ENCODE peak calls at places on chromosomes 2 and 18, in six cellular contexts. L is Calu3, D is breast epithelium, G is WERI-Rb-1, E is prostate gland, Z is cardiac muscle cell. K is an unnamed sample.

GRCh38 chr18:13218376-13219011 is at the start of gene LDLRAD4:
- DNase-seq in L (peak), D (no peak), G (peak), E (peak), Z (no peak), K (peak)

GRCh38 chr2:78710632-78711375 is 314.7 kb upstream of the REG3G start:
- DNase-seq in L (no peak), D (no peak), G (no peak), E (no peak), Z (no peak), K (no peak)

GRCh38 chr2:214378455-214379103 is 32.3 kb upstream of the VWC2L start:
- DNase-seq in L (peak), D (peak), G (no peak), E (peak), Z (no peak), K (no peak)

GRCh38 chr2:230155359-230155758 is 64.4 kb downstream of the SP110 start:
- DNase-seq in L (no peak), D (no peak), G (no peak), E (no peak), Z (no peak), K (no peak)

GRCh38 chr18:20997371-20997770 is 114.2 kb downstream of the ROCK1 start:
- DNase-seq in L (no peak), D (no peak), G (no peak), E (no peak), Z (no peak), K (no peak)

GRCh38 chr2:68943581-68944568 is 8.8 kb downstream of the GKN2 start:
- DNase-seq in L (peak), D (no peak), G (peak), E (peak), Z (peak), K (peak)

GRCh38 chr18:79476918-79477685 is 81.4 kb downstream of the NFATC1 start:
- DNase-seq in L (no peak), D (peak), G (no peak), E (no peak), Z (no peak), K (peak)

GRCh38 chr2:20164061-20164733 is 60.7 kb downstream of the SDC1 start:
- DNase-seq in L (no peak), D (no peak), G (no peak), E (no peak), Z (peak), K (no peak)

GRCh38 chr2:169173876-169174275 is 104.5 kb downstream of the DHRS9 start:
- DNase-seq in L (no peak), D (no peak), G (no peak), E (no peak), Z (no peak), K (no peak)

GRCh38 chr18:3357516-3357915 is 92.5 kb upstream of the TGIF1 start:
- DNase-seq in L (no peak), D (no peak), G (no peak), E (no peak), Z (no peak), K (no peak)

GRCh38 chr2:44844651-44845270 is 96.7 kb upstream of the SIX3 start:
- DNase-seq in L (no peak), D (no peak), G (no peak), E (no peak), Z (no peak), K (no peak)

GRCh38 chr2:71536311-71536710 is 83.0 kb downstream of the DYSF start:
- DNase-seq in L (no peak), D (no peak), G (no peak), E (no peak), Z (no peak), K (no peak)

GRCh38 chr2:11467749-11468148 is 1.8 kb upstream of the E2F6 start:
- DNase-seq in L (no peak), D (no peak), G (no peak), E (no peak), Z (no peak), K (no peak)

GRCh38 chr2:65435625-65436168 is 3.3 kb upstream of the SPRED2 start:
- DNase-seq in L (peak), D (peak), G (peak), E (peak), Z (peak), K (peak)
- TF ChIP-seq CTCF in L (no peak), D (no peak), G (no peak), E (peak), Z (no peak), K (no peak)

GRCh38 chr18:31825772-31826171 is 65.1 kb upstream of the SLC25A52 start:
- DNase-seq in L (no peak), D (no peak), G (no peak), E (no peak), Z (no peak), K (no peak)

GRCh38 chr18:31821452-31822171 is 60.9 kb upstream of the SLC25A52 start:
- DNase-seq in L (no peak), D (no peak), G (no peak), E (no peak), Z (peak), K (no peak)

GRCh38 chr18:31819106-31819924 is 58.6 kb upstream of the SLC25A52 start:
- DNase-seq in L (no peak), D (no peak), G (no peak), E (peak), Z (peak), K (no peak)

DNA sequence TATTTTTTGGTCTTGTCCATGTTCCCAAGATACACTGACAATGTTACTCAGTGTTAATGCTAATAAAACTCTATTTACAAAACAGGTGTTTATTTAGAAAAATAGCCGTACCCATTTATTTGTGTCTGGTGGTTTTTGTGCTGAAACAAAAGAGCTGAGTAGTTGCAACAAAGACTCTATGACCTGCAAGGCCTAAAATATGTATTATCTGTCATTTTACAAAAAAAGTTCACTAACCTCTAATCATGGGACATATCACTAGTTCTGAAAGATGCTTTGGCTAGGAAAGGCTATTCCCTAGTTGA is 59.2 kb upstream of the SLC25A52 start:
- DNase-seq in L (no peak), D (no peak), G (no peak), E (no peak), Z (no peak), K (no peak)
- TF ChIP-seq CTCF in L (no peak), D (no peak), G (no peak), E (no peak), Z (no peak), K (peak)

DNA sequence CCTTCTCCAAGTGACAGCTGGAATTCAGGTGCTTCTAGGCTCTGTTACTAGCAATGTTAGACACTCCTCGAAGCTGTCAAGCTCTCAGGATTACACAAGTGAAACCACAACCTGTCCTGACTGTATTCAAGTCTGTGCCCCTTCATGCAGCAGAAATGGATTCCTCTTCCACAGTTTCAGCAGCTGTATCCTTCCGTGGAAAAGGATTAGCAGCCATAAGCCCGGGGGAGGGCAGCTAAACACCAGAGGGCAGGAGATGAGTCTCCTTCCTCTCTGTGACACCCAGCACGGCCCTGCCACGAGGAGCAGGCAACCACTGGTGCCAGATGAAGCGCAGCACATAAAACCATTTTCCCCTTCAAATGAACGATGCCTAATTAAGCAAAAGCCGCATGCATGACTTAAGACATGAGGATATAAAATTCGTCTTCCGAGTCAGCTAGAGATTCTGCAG is 1.2 kb downstream of the ST3GAL5 start:
- DNase-seq in L (no peak), D (no peak), G (peak), E (peak), Z (peak), K (peak)
- TF ChIP-seq CTCF in L (no peak), D (no peak), G (no peak), E (peak), Z (peak), K (no peak)

GRCh38 chr2:176648691-176649297 is 379.6 kb downstream of the MTX2 start:
- DNase-seq in L (no peak), D (no peak), G (no peak), E (no peak), Z (no peak), K (no peak)

GRCh38 chr2:176647325-176648155 is 378.3 kb downstream of the MTX2 start:
- DNase-seq in L (no peak), D (no peak), G (no peak), E (no peak), Z (no peak), K (peak)

GRCh38 chr2:176652300-176653182 is 383.3 kb downstream of the MTX2 start:
- DNase-seq in L (peak), D (no peak), G (peak), E (peak), Z (peak), K (no peak)

GRCh38 chr2:176650811-176651559 is 381.7 kb downstream of the MTX2 start:
- DNase-seq in L (no peak), D (no peak), G (no peak), E (no peak), Z (no peak), K (no peak)

DNA sequence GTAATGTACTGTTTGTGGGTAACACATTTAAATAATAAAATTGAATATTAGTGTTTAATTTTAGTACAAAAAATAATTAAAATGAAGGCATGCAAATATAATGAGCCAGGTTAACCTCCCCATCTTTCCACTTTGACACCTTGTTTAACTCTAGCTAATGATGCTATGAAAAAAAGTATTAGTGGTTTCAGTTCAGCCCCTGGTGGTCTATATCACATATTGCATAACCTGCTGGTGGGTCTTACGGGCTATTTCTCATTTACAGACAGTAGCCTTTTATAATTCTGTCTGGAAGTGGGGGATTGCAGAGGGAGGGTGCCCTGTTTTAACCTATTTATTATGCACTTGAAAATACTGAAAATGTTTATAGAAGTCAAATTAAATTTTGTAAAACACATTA is 380.9 kb downstream of the MTX2 start:
- DNase-seq in L (no peak), D (no peak), G (no peak), E (no peak), Z (no peak), K (no peak)
- TF ChIP-seq CTCF in L (no peak), D (no peak), G (no peak), E (no peak), Z (no peak), K (peak)